ENCODE peak calls at places on chromosome 19, in eight cellular contexts. One of them, this sample, is unnamed.

GRCh38 chr19:4730740-4731171 is 7.1 kb upstream of the DPP9 start:
- DNase-seq in NCI-H748 treated with DMSO at 0.1 percent for 48 hours: no peak
- DNase-seq in neural crest cell: peak
- DNase-seq in NCI-H69: peak
- DNase-seq in NCI-H1694: no peak
- DNase-seq in NCI-H446 treated with DMSO at 0.1 percent for 48 hours: no peak
- DNase-seq in Calu3: peak
- DNase-seq in bronchial epithelial cell: no peak
- DNase-seq in this sample: no peak

GRCh38 chr19:17406887-17407196 is 1.4 kb upstream of the BST2 start:
- DNase-seq in NCI-H1694: no peak
- DNase-seq in neural crest cell: no peak
- DNase-seq in NCI-H748 treated with DMSO at 0.1 percent for 48 hours: no peak
- DNase-seq in NCI-H446 treated with DMSO at 0.1 percent for 48 hours: no peak
- DNase-seq in NCI-H69: no peak
- DNase-seq in bronchial epithelial cell: no peak
- DNase-seq in Calu3: no peak
- DNase-seq in this sample: no peak

GRCh38 chr19:50001775-50002174 is 23.4 kb downstream of the VRK3 start:
- DNase-seq in NCI-H1694: no peak
- DNase-seq in Calu3: no peak
- DNase-seq in NCI-H748 treated with DMSO at 0.1 percent for 48 hours: no peak
- DNase-seq in bronchial epithelial cell: no peak
- DNase-seq in NCI-H69: no peak
- DNase-seq in NCI-H446 treated with DMSO at 0.1 percent for 48 hours: no peak
- DNase-seq in neural crest cell: no peak
- DNase-seq in this sample: no peak

GRCh38 chr19:43078311-43078710 is 4.2 kb downstream of the PSG2 start:
- DNase-seq in NCI-H446 treated with DMSO at 0.1 percent for 48 hours: no peak
- DNase-seq in NCI-H748 treated with DMSO at 0.1 percent for 48 hours: no peak
- DNase-seq in NCI-H1694: no peak
- DNase-seq in Calu3: no peak
- DNase-seq in NCI-H69: no peak
- DNase-seq in neural crest cell: no peak
- DNase-seq in bronchial epithelial cell: peak
- DNase-seq in this sample: no peak

GRCh38 chr19:35718345-35719041 is 690 bp downstream of the KMT2B start:
- DNase-seq in NCI-H1694: no peak
- DNase-seq in NCI-H446 treated with DMSO at 0.1 percent for 48 hours: no peak
- DNase-seq in NCI-H748 treated with DMSO at 0.1 percent for 48 hours: no peak
- DNase-seq in NCI-H69: peak
- DNase-seq in Calu3: peak
- DNase-seq in neural crest cell: peak
- DNase-seq in bronchial epithelial cell: peak
- DNase-seq in this sample: no peak

GRCh38 chr19:12047868-12048267 is 4.9 kb downstream of the ZNF878 start:
- DNase-seq in neural crest cell: no peak
- DNase-seq in NCI-H446 treated with DMSO at 0.1 percent for 48 hours: no peak
- DNase-seq in Calu3: no peak
- DNase-seq in NCI-H748 treated with DMSO at 0.1 percent for 48 hours: no peak
- DNase-seq in NCI-H1694: no peak
- DNase-seq in NCI-H69: no peak
- DNase-seq in bronchial epithelial cell: no peak
- DNase-seq in this sample: no peak

GRCh38 chr19:10424011-10424637 is 3.8 kb downstream of the PDE4A start:
- DNase-seq in neural crest cell: peak
- DNase-seq in NCI-H69: peak
- DNase-seq in Calu3: peak
- DNase-seq in NCI-H446 treated with DMSO at 0.1 percent for 48 hours: peak
- DNase-seq in NCI-H1694: peak
- DNase-seq in bronchial epithelial cell: peak
- DNase-seq in NCI-H748 treated with DMSO at 0.1 percent for 48 hours: peak
- DNase-seq in this sample: no peak

GRCh38 chr19:18270304-18270703 is 3.9 kb downstream of the IQCN start:
- DNase-seq in NCI-H446 treated with DMSO at 0.1 percent for 48 hours: no peak
- DNase-seq in NCI-H1694: no peak
- DNase-seq in neural crest cell: no peak
- DNase-seq in NCI-H748 treated with DMSO at 0.1 percent for 48 hours: no peak
- DNase-seq in NCI-H69: no peak
- DNase-seq in bronchial epithelial cell: no peak
- DNase-seq in Calu3: no peak
- DNase-seq in this sample: no peak

GRCh38 chr19:41226053-41226873 is 7.2 kb downstream of the AXL start:
- DNase-seq in NCI-H69: peak
- DNase-seq in Calu3: peak
- DNase-seq in neural crest cell: peak
- DNase-seq in NCI-H748 treated with DMSO at 0.1 percent for 48 hours: no peak
- DNase-seq in bronchial epithelial cell: peak
- DNase-seq in NCI-H446 treated with DMSO at 0.1 percent for 48 hours: no peak
- DNase-seq in NCI-H1694: no peak
- DNase-seq in this sample: no peak

GRCh38 chr19:1850809-1851544 is 2.7 kb upstream of the REXO1 start:
- DNase-seq in Calu3: peak
- DNase-seq in bronchial epithelial cell: no peak
- DNase-seq in NCI-H69: peak
- DNase-seq in NCI-H748 treated with DMSO at 0.1 percent for 48 hours: no peak
- DNase-seq in NCI-H1694: no peak
- DNase-seq in NCI-H446 treated with DMSO at 0.1 percent for 48 hours: no peak
- DNase-seq in neural crest cell: no peak
- DNase-seq in this sample: no peak

GRCh38 chr19:24033962-24034342 is 53.0 kb upstream of the ZNF254 start:
- DNase-seq in Calu3: peak
- DNase-seq in bronchial epithelial cell: peak
- DNase-seq in NCI-H748 treated with DMSO at 0.1 percent for 48 hours: peak
- DNase-seq in NCI-H1694: peak
- DNase-seq in NCI-H69: peak
- DNase-seq in neural crest cell: peak
- DNase-seq in NCI-H446 treated with DMSO at 0.1 percent for 48 hours: no peak
- DNase-seq in this sample: no peak

GRCh38 chr19:47035127-47035494 is 13.3 kb downstream of the TMEM160 start:
- DNase-seq in Calu3: no peak
- DNase-seq in NCI-H69: peak
- DNase-seq in NCI-H1694: no peak
- DNase-seq in bronchial epithelial cell: no peak
- DNase-seq in NCI-H748 treated with DMSO at 0.1 percent for 48 hours: no peak
- DNase-seq in NCI-H446 treated with DMSO at 0.1 percent for 48 hours: no peak
- DNase-seq in neural crest cell: no peak
- DNase-seq in this sample: no peak

GRCh38 chr19:12293771-12294307 is 844 bp downstream of the ZNF44 start:
- DNase-seq in neural crest cell: peak
- DNase-seq in NCI-H748 treated with DMSO at 0.1 percent for 48 hours: no peak
- DNase-seq in bronchial epithelial cell: peak
- DNase-seq in Calu3: peak
- DNase-seq in NCI-H69: peak
- DNase-seq in NCI-H1694: no peak
- DNase-seq in NCI-H446 treated with DMSO at 0.1 percent for 48 hours: no peak
- DNase-seq in this sample: peak

GRCh38 chr19:1453525-1454371 is 3.8 kb downstream of the APC2 start:
- DNase-seq in NCI-H748 treated with DMSO at 0.1 percent for 48 hours: no peak
- DNase-seq in NCI-H69: peak
- DNase-seq in NCI-H1694: no peak
- DNase-seq in neural crest cell: no peak
- DNase-seq in bronchial epithelial cell: peak
- DNase-seq in NCI-H446 treated with DMSO at 0.1 percent for 48 hours: peak
- DNase-seq in Calu3: no peak
- DNase-seq in this sample: no peak

GRCh38 chr19:10586396-10586795 is 716 bp downstream of the AP1M2 start:
- DNase-seq in bronchial epithelial cell: no peak
- DNase-seq in NCI-H69: no peak
- DNase-seq in NCI-H446 treated with DMSO at 0.1 percent for 48 hours: no peak
- DNase-seq in NCI-H1694: no peak
- DNase-seq in Calu3: no peak
- DNase-seq in NCI-H748 treated with DMSO at 0.1 percent for 48 hours: no peak
- DNase-seq in neural crest cell: no peak
- DNase-seq in this sample: no peak

GRCh38 chr19:15864824-15865223 is 33.0 kb downstream of the CYP4F2 start:
- DNase-seq in Calu3: no peak
- DNase-seq in NCI-H748 treated with DMSO at 0.1 percent for 48 hours: no peak
- DNase-seq in bronchial epithelial cell: no peak
- DNase-seq in NCI-H69: no peak
- DNase-seq in NCI-H1694: no peak
- DNase-seq in NCI-H446 treated with DMSO at 0.1 percent for 48 hours: no peak
- DNase-seq in neural crest cell: no peak
- DNase-seq in this sample: no peak

GRCh38 chr19:1069009-1069779 is 2.2 kb downstream of the ARHGAP45 start:
- DNase-seq in neural crest cell: no peak
- DNase-seq in NCI-H446 treated with DMSO at 0.1 percent for 48 hours: no peak
- DNase-seq in NCI-H1694: no peak
- DNase-seq in NCI-H69: peak
- DNase-seq in bronchial epithelial cell: no peak
- DNase-seq in NCI-H748 treated with DMSO at 0.1 percent for 48 hours: no peak
- DNase-seq in Calu3: no peak
- DNase-seq in this sample: no peak

GRCh38 chr19:3062165-3063105 is at the start of gene TLE5:
- DNase-seq in neural crest cell: no peak
- DNase-seq in NCI-H446 treated with DMSO at 0.1 percent for 48 hours: peak
- DNase-seq in NCI-H1694: peak
- DNase-seq in Calu3: peak
- DNase-seq in bronchial epithelial cell: no peak
- DNase-seq in NCI-H69: peak
- DNase-seq in NCI-H748 treated with DMSO at 0.1 percent for 48 hours: peak
- DNase-seq in this sample: peak

GRCh38 chr19:16847407-16847806 is 18.2 kb downstream of the SIN3B start:
- DNase-seq in NCI-H1694: no peak
- DNase-seq in NCI-H69: no peak
- DNase-seq in Calu3: no peak
- DNase-seq in NCI-H748 treated with DMSO at 0.1 percent for 48 hours: no peak
- DNase-seq in NCI-H446 treated with DMSO at 0.1 percent for 48 hours: no peak
- DNase-seq in bronchial epithelial cell: no peak
- DNase-seq in neural crest cell: no peak
- DNase-seq in this sample: no peak

GRCh38 chr19:57466489-57466888 is 9.5 kb upstream of the VN1R1 start:
- DNase-seq in bronchial epithelial cell: no peak
- DNase-seq in NCI-H1694: no peak
- DNase-seq in NCI-H69: no peak
- DNase-seq in Calu3: no peak
- DNase-seq in NCI-H446 treated with DMSO at 0.1 percent for 48 hours: no peak
- DNase-seq in neural crest cell: no peak
- DNase-seq in NCI-H748 treated with DMSO at 0.1 percent for 48 hours: no peak
- DNase-seq in this sample: no peak

This sample was measured in GM12864.